ENCODE peak calls at places on chromosomes 12 and 14, in five cellular contexts. One of them, this sample, is unnamed.

GRCh38 chr14:77301103-77301502 is 19.6 kb downstream of the POMT2 start:
- DNase-seq in HepG2: peak; percentile 75
- DNase-seq in SK-N-SH: peak; percentile 65
- DNase-seq in GM12878: no peak
- DNase-seq in K562: peak; percentile 60
- DNase-seq in this sample: peak; percentile 77

GRCh38 chr12:12881495-12881894 is 9.9 kb upstream of the GPRC5A start:
- DNase-seq in HepG2: peak; percentile 39
- DNase-seq in SK-N-SH: no peak
- DNase-seq in GM12878: no peak
- DNase-seq in K562: no peak
- DNase-seq in this sample: no peak

GRCh38 chr14:50260511-50260910 is 29.1 kb upstream of the SOS2 start:
- DNase-seq in HepG2: peak; percentile 23
- DNase-seq in SK-N-SH: peak; percentile 19
- DNase-seq in GM12878: no peak
- DNase-seq in K562: no peak
- DNase-seq in this sample: peak; percentile 27

GRCh38 chr14:100200311-100200710 is 38.6 kb upstream of the YY1 start:
- DNase-seq in HepG2: no peak
- DNase-seq in SK-N-SH: no peak
- DNase-seq in GM12878: no peak
- DNase-seq in K562: no peak
- DNase-seq in this sample: no peak

GRCh38 chr12:112317481-112317880 is 64.8 kb downstream of the HECTD4 start:
- DNase-seq in HepG2: no peak
- DNase-seq in SK-N-SH: no peak
- DNase-seq in GM12878: no peak
- DNase-seq in K562: no peak
- DNase-seq in this sample: no peak

GRCh38 chr14:38197001-38197760 is 10.5 kb upstream of the SSTR1 start:
- DNase-seq in HepG2: no peak
- DNase-seq in SK-N-SH: no peak
- DNase-seq in GM12878: no peak
- DNase-seq in K562: no peak
- DNase-seq in this sample: no peak

GRCh38 chr12:22272596-22272995 is 61.9 kb downstream of the ST8SIA1 start:
- DNase-seq in HepG2: no peak
- DNase-seq in SK-N-SH: no peak
- DNase-seq in GM12878: no peak
- DNase-seq in K562: no peak
- DNase-seq in this sample: no peak

GRCh38 chr14:105312973-105313372 is 1.6 kb upstream of the PACS2 start:
- DNase-seq in HepG2: no peak
- DNase-seq in SK-N-SH: no peak
- DNase-seq in GM12878: no peak
- DNase-seq in K562: no peak
- DNase-seq in this sample: no peak

GRCh38 chr12:12714276-12715001 is 2.7 kb upstream of the CDKN1B start:
- DNase-seq in HepG2: no peak
- DNase-seq in SK-N-SH: no peak
- DNase-seq in GM12878: no peak
- DNase-seq in K562: peak; percentile 32
- DNase-seq in this sample: no peak

GRCh38 chr12:9951026-9951652 is 19.0 kb upstream of the CLEC2A start:
- DNase-seq in HepG2: no peak
- DNase-seq in SK-N-SH: no peak
- DNase-seq in GM12878: peak; percentile 24
- DNase-seq in K562: no peak
- DNase-seq in this sample: no peak

GRCh38 chr12:89343127-89343526 is 9.2 kb downstream of the DUSP6 start:
- DNase-seq in HepG2: no peak
- DNase-seq in SK-N-SH: no peak
- DNase-seq in GM12878: no peak
- DNase-seq in K562: no peak
- DNase-seq in this sample: no peak
- TF ChIP-seq FOXM1 in HepG2: no peak
- TF ChIP-seq FOXM1 in SK-N-SH: no peak
- TF ChIP-seq FOXM1 in GM12878: no peak
- TF ChIP-seq FOXM1 in K562: no peak
- TF ChIP-seq FOXM1 in this sample: no peak

GRCh38 chr12:114444422-114445279 is 38.7 kb upstream of the TBX5 start:
- DNase-seq in HepG2: no peak
- DNase-seq in SK-N-SH: no peak
- DNase-seq in GM12878: no peak
- DNase-seq in K562: no peak
- DNase-seq in this sample: no peak
- TF ChIP-seq FOXM1 in HepG2: no peak
- TF ChIP-seq FOXM1 in SK-N-SH: no peak
- TF ChIP-seq FOXM1 in GM12878: no peak
- TF ChIP-seq FOXM1 in K562: no peak
- TF ChIP-seq FOXM1 in this sample: no peak

DNA sequence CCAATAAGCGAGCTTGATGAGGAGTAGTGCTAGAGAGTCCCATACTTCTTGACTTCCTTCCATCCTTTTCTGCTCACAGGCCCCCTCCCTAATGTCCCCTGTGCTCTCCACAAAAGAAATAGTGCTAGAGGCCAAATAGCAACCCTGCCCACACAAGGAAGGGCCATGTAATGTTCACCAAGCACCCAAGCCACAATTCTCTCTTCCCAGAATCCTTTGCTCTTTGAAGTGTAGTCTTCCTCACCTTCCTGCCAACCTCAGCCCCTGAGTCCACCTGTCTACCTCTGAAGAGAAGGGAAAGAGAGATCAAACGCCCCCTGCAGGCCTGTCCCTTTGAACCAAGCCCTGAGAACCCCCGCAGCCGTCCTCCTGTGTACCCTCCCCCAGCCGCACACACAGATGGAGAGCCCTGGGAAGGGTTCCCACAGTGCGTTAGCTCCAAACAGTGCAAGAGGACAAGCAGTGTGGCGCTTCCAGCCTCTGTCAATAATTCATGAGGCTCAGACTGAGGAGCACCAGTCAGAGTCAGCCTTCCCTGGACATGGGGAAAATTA is 1.9 kb upstream of the DHRS4 start:
- DNase-seq in HepG2: peak; percentile 89
- DNase-seq in SK-N-SH: no peak
- DNase-seq in GM12878: no peak
- DNase-seq in K562: no peak
- DNase-seq in this sample: no peak
- TF ChIP-seq FOXM1 in HepG2: no peak
- TF ChIP-seq FOXM1 in SK-N-SH: no peak
- TF ChIP-seq FOXM1 in GM12878: no peak
- TF ChIP-seq FOXM1 in K562: no peak
- TF ChIP-seq FOXM1 in this sample: no peak

GRCh38 chr12:131418884-131419283 is 292.0 kb upstream of the SFSWAP start:
- DNase-seq in HepG2: no peak
- DNase-seq in SK-N-SH: no peak
- DNase-seq in GM12878: no peak
- DNase-seq in K562: no peak
- DNase-seq in this sample: no peak
- TF ChIP-seq FOXM1 in HepG2: no peak
- TF ChIP-seq FOXM1 in SK-N-SH: no peak
- TF ChIP-seq FOXM1 in GM12878: no peak
- TF ChIP-seq FOXM1 in K562: no peak
- TF ChIP-seq FOXM1 in this sample: no peak

DNA sequence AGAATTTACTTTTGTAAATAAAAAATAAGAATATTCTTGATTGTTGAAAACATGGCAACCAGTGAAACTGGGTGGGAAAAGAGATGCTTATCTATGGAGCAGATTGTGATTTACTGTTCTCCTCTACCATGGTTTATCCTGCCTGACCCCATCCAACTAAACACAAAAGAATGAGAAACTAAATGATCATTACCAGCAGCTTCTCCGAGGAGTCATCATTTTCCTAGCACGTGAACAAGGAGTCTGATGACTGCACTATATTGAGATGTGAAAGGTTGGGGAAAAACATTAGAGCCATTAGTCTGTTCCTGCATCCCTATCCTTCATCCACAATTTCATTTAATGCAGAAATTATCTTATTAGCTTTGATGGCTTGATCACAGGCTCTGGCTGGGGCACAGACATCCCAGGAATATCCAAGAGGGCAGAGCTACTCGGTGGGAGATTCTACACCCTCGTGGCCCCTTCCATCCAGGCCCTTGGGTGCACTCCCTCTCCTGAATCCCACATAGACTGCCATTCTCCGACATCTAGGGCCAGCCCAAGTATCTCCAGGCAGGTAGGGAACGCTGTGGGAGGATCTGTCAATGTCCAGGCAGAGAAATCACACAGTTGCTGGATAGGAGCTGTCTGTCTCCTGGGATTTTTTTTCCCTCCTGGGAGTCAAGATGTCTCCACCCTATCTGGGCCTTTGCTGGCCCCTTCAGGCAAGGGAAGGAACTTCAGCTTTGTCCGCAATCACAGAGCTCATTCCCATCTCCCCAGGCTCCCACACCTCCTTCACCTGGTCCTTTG is 43.3 kb upstream of the DHRS4 start:
- DNase-seq in HepG2: peak; percentile 81
- DNase-seq in SK-N-SH: peak; percentile 73
- DNase-seq in GM12878: no peak
- DNase-seq in K562: peak; percentile 57
- DNase-seq in this sample: peak; percentile 80
- TF ChIP-seq FOXM1 in HepG2: no peak
- TF ChIP-seq FOXM1 in SK-N-SH: no peak
- TF ChIP-seq FOXM1 in GM12878: no peak
- TF ChIP-seq FOXM1 in K562: no peak
- TF ChIP-seq FOXM1 in this sample: no peak

DNA sequence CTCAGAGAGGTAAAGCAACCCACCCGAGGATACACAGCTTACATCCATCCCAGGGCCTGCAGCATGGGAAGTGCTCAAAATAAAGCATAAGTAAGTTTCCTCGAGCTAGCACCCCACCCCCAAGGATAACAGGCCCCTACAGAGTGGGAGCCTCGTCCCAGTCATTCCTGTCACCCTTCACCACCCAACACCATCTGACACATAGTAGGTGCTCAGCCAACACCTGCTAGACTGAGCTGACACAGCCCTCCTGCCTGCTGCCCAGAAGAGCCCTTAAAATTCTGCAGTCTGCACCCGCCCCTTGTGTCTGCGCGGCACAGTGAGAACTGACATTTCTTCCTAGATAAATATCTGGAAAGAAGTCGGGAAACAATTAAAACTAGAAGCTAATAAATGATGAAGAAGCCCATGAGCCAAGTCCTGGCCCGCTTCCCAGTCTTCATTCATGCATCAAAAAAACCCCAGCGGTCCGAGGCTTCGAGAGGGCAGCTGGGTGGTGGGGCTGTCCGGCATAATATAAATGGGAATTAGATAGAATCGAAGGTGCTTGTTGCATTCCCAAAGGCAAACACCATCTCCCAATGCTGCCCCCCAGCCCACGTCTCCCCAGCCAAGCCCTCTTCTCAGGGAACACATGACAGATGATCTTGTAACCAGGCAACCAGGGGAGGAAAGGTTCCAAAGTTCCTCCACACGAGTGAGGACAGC is 76.2 kb downstream of the BCL11B start:
- DNase-seq in HepG2: no peak
- DNase-seq in SK-N-SH: no peak
- DNase-seq in GM12878: no peak
- DNase-seq in K562: no peak
- DNase-seq in this sample: no peak
- TF ChIP-seq FOXM1 in HepG2: no peak
- TF ChIP-seq FOXM1 in SK-N-SH: no peak
- TF ChIP-seq FOXM1 in GM12878: no peak
- TF ChIP-seq FOXM1 in K562: no peak
- TF ChIP-seq FOXM1 in this sample: no peak

DNA sequence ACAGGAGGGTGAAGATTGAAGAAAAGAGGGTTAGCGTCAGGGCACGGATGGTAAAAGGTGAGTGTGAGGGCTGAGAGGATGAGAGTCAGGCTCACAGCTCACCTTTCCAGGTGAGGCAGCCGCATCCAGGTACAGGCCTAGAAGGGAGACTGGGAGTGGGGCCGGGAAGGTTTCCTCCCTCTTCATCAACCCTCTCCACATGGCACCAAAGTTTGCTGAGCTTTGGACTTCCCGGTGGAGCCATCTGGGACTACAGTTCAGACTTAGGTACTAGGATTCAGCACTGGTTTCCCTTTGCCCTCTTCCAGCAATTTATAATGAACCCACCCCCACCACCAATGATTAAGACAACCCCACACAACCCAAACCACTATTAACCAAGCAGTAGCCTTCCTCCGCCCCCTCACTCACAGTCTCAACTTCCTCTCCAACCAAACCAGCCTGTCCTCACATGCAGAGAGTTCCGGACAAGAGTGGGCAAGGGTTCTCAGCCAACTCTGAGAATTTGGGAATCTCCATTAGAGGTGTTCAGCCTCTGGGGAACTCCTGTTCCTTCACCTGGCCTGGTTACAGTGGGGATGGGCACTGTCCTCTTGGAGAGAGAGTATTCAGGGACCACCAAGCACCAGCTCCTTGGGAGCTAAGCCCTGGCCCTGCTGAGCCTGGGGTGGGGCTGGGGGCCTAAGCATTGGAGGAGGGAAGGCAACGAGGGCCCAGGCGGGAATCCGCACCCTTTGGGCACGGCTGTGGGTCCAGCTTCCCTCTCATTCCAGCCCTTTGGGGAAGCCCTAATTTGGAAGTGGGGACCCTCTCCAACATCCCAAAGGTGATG is 2.3 kb upstream of the HOXC4 start:
- DNase-seq in HepG2: no peak
- DNase-seq in SK-N-SH: no peak
- DNase-seq in GM12878: no peak
- DNase-seq in K562: no peak
- DNase-seq in this sample: no peak
- TF ChIP-seq FOXM1 in HepG2: no peak
- TF ChIP-seq FOXM1 in SK-N-SH: no peak
- TF ChIP-seq FOXM1 in GM12878: no peak
- TF ChIP-seq FOXM1 in K562: no peak
- TF ChIP-seq FOXM1 in this sample: no peak